ENCODE peak calls at places on chromosomes 16 and 17, in six cellular contexts. One of them, this sample, is unnamed.

GRCh38 chr17:12959441-12959840 is 58.4 kb downstream of the ELAC2 start:
- DNase-seq in Peyer's patch: no peak
- DNase-seq in heart right ventricle: no peak
- DNase-seq in neuronal stem cell: no peak
- DNase-seq in left ventricle myocardium inferior: no peak
- DNase-seq in lower lobe of right lung: no peak
- DNase-seq in this sample: no peak

GRCh38 chr16:79839851-79840321 is 239.3 kb upstream of the MAF start:
- DNase-seq in Peyer's patch: no peak
- DNase-seq in heart right ventricle: no peak
- DNase-seq in neuronal stem cell: no peak
- DNase-seq in left ventricle myocardium inferior: peak; percentile 38
- DNase-seq in lower lobe of right lung: no peak
- DNase-seq in this sample: no peak

GRCh38 chr16:56919099-56919800 is 12.7 kb upstream of the HERPUD1 start:
- DNase-seq in Peyer's patch: no peak
- DNase-seq in heart right ventricle: no peak
- DNase-seq in neuronal stem cell: no peak
- DNase-seq in left ventricle myocardium inferior: no peak
- DNase-seq in lower lobe of right lung: no peak
- DNase-seq in this sample: no peak

GRCh38 chr17:49618112-49618611 is 42.5 kb downstream of the NXPH3 start:
- DNase-seq in Peyer's patch: no peak
- DNase-seq in heart right ventricle: no peak
- DNase-seq in neuronal stem cell: no peak
- DNase-seq in left ventricle myocardium inferior: no peak
- DNase-seq in lower lobe of right lung: no peak
- DNase-seq in this sample: no peak

GRCh38 chr17:28978016-28978415 is 26.7 kb upstream of the PHF12 start:
- DNase-seq in Peyer's patch: no peak
- DNase-seq in heart right ventricle: no peak
- DNase-seq in neuronal stem cell: no peak
- DNase-seq in left ventricle myocardium inferior: no peak
- DNase-seq in lower lobe of right lung: no peak
- DNase-seq in this sample: no peak

GRCh38 chr16:86984975-86985655 is 332.1 kb downstream of the C16orf95 start:
- DNase-seq in Peyer's patch: no peak
- DNase-seq in heart right ventricle: peak; percentile 60
- DNase-seq in neuronal stem cell: no peak
- DNase-seq in left ventricle myocardium inferior: peak; percentile 75
- DNase-seq in lower lobe of right lung: no peak
- DNase-seq in this sample: no peak

GRCh38 chr16:1285669-1286491 is 23.6 kb upstream of the UBE2I start:
- DNase-seq in Peyer's patch: no peak
- DNase-seq in heart right ventricle: no peak
- DNase-seq in neuronal stem cell: no peak
- DNase-seq in left ventricle myocardium inferior: no peak
- DNase-seq in lower lobe of right lung: no peak
- DNase-seq in this sample: no peak

GRCh38 chr17:18115517-18115916 is 7.0 kb downstream of the MYO15A start:
- DNase-seq in Peyer's patch: no peak
- DNase-seq in heart right ventricle: no peak
- DNase-seq in neuronal stem cell: no peak
- DNase-seq in left ventricle myocardium inferior: no peak
- DNase-seq in lower lobe of right lung: no peak
- DNase-seq in this sample: no peak

GRCh38 chr16:56682703-56683397 is 580 bp downstream of the MT1X start:
- DNase-seq in Peyer's patch: no peak
- DNase-seq in heart right ventricle: no peak
- DNase-seq in neuronal stem cell: no peak
- DNase-seq in left ventricle myocardium inferior: no peak
- DNase-seq in lower lobe of right lung: no peak
- DNase-seq in this sample: no peak

GRCh38 chr16:53067675-53068074 is 12.9 kb downstream of the CHD9 start:
- DNase-seq in Peyer's patch: no peak
- DNase-seq in heart right ventricle: no peak
- DNase-seq in neuronal stem cell: no peak
- DNase-seq in left ventricle myocardium inferior: no peak
- DNase-seq in lower lobe of right lung: no peak
- DNase-seq in this sample: no peak

GRCh38 chr16:53073053-53073452 is 18.3 kb downstream of the CHD9 start:
- DNase-seq in Peyer's patch: no peak
- DNase-seq in heart right ventricle: no peak
- DNase-seq in neuronal stem cell: no peak
- DNase-seq in left ventricle myocardium inferior: no peak
- DNase-seq in lower lobe of right lung: no peak
- DNase-seq in this sample: no peak

GRCh38 chr16:53071748-53072301 is 17.0 kb downstream of the CHD9 start:
- DNase-seq in Peyer's patch: peak; percentile 45
- DNase-seq in heart right ventricle: peak; percentile 85
- DNase-seq in neuronal stem cell: no peak
- DNase-seq in left ventricle myocardium inferior: peak; percentile 88
- DNase-seq in lower lobe of right lung: peak; percentile 63
- DNase-seq in this sample: peak; percentile 64

GRCh38 chr16:53068423-53068833 is 13.6 kb downstream of the CHD9 start:
- DNase-seq in Peyer's patch: peak; percentile 72
- DNase-seq in heart right ventricle: no peak
- DNase-seq in neuronal stem cell: no peak
- DNase-seq in left ventricle myocardium inferior: no peak
- DNase-seq in lower lobe of right lung: no peak
- DNase-seq in this sample: no peak

DNA sequence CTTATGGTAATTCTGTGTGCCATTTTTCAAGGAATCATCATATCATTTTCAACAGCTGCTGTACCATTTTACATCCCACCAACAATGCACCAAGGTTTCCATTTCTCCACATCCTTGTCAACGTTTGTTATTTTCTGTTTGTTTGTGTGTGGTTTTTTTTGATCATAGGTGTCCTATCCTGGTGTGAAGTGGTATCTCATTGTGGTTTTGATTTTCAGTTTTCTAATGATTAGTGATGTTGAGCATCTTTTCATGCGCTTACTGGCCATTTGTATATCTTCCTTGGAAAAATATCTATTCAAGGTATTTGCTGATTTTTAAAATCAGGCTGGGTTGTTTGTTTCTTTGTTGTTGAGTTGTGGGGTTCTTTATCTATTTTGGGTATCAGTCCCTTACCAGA is 15.0 kb downstream of the CHD9 start:
- DNase-seq in Peyer's patch: no peak
- DNase-seq in heart right ventricle: no peak
- DNase-seq in neuronal stem cell: no peak
- DNase-seq in left ventricle myocardium inferior: no peak
- DNase-seq in lower lobe of right lung: no peak
- DNase-seq in this sample: no peak
- H3K27ac ChIP-seq in Peyer's patch: no peak overlapping the region
- H3K27ac ChIP-seq in heart right ventricle: no peak overlapping the region
- H3K27ac ChIP-seq in neuronal stem cell: no peak overlapping the region
- H3K27ac ChIP-seq in left ventricle myocardium inferior: peak overlapping the region; percentile 85
- H3K27ac ChIP-seq in lower lobe of right lung: no peak overlapping the region
- H3K27ac ChIP-seq in this sample: no peak overlapping the region

GRCh38 chr17:3960764-3961163 is 3.5 kb downstream of the ATP2A3 start:
- DNase-seq in Peyer's patch: no peak
- DNase-seq in heart right ventricle: no peak
- DNase-seq in neuronal stem cell: no peak
- DNase-seq in left ventricle myocardium inferior: no peak
- DNase-seq in lower lobe of right lung: peak; percentile 68
- DNase-seq in this sample: peak; percentile 45
- H3K4me3 ChIP-seq in Peyer's patch: peak overlapping the region; percentile 98
- H3K4me3 ChIP-seq in heart right ventricle: no peak overlapping the region
- H3K4me3 ChIP-seq in neuronal stem cell: no peak overlapping the region
- H3K4me3 ChIP-seq in left ventricle myocardium inferior: peak overlapping the region; percentile 27
- H3K4me3 ChIP-seq in lower lobe of right lung: no peak overlapping the region
- H3K4me3 ChIP-seq in this sample: no peak overlapping the region

DNA sequence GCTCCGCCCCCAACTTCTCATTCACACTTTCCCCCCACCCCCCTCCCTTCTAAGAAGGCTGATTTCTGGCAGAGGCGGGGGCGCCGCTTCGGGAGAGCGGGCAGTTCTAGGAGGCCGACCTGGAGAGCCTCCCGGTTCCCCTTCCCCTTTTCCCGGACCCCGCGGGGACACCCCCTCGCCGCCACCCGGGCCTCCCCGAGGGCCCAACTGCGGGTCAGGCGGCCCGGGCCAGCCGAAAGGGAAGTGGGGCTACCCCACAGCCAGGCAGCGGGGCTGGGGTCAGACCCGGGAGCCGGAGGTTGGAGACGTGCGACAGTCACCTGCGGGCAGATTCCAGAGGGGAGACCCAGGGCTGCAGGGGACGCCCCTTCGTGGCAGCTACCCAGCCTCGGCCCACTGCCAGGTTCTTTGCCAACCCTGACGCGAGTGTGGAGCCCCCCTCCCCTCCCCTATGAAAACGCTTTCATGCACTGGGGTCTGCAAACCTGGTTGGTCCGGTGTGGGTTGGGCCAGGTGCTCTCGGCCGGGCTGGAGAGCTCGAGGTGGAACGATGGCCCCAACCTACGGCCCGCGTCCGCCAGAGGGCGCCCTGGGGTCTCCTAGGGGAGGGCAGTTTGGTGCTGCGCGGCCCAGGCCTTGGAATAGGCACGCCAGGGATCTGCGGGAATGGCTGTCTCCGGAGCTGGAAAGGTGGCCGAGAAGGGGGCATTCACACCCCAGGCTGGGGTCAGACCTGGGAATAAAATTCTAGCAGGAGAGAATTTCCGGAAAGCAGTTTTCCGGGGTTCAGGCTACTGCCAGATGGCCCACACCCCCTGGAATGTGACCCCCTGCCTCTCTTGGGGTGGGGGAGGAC is 722 bp upstream of the SOCS3 start:
- DNase-seq in Peyer's patch: peak; percentile 93
- DNase-seq in heart right ventricle: peak; percentile 97
- DNase-seq in neuronal stem cell: peak; percentile 91
- DNase-seq in left ventricle myocardium inferior: peak; percentile 92
- DNase-seq in lower lobe of right lung: peak; percentile 97
- DNase-seq in this sample: peak; percentile 97
- H3K4me1 ChIP-seq in Peyer's patch: peaks cover 16% of the 10 kb centered on the region
- H3K4me1 ChIP-seq in heart right ventricle: peaks cover 15% of the 10 kb centered on the region
- H3K4me1 ChIP-seq in neuronal stem cell: peaks cover 52% of the 10 kb centered on the region
- H3K4me1 ChIP-seq in left ventricle myocardium inferior: peaks cover 58% of the 10 kb centered on the region
- H3K4me1 ChIP-seq in lower lobe of right lung: peaks cover 56% of the 10 kb centered on the region
- H3K4me1 ChIP-seq in this sample: peaks cover 18% of the 10 kb centered on the region

DNA sequence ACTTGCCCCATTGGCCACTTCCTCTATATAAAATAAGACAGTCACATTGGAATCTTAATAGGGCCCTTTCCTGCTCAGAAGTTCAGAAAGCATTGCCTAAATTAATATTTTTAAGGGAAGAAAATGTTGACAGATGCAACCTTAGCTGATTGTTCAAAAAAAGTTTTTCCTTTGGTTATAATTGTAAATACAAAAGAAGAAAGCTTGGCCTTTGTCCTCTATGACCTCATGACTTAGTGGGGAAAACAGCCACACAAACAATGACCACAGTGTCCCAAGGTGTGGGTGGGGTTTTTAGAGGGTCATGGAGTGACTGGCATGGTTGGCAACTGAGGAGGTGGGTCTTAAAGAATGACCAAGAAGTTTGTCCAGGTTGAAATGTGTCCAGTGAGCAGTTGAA is 11.7 kb upstream of the RAB11FIP4 start:
- DNase-seq in Peyer's patch: no peak
- DNase-seq in heart right ventricle: no peak
- DNase-seq in neuronal stem cell: no peak
- DNase-seq in left ventricle myocardium inferior: no peak
- DNase-seq in lower lobe of right lung: no peak
- DNase-seq in this sample: no peak
- H3K27ac ChIP-seq in Peyer's patch: no peak overlapping the region
- H3K27ac ChIP-seq in heart right ventricle: no peak overlapping the region
- H3K27ac ChIP-seq in neuronal stem cell: no peak overlapping the region
- H3K27ac ChIP-seq in left ventricle myocardium inferior: no peak overlapping the region
- H3K27ac ChIP-seq in lower lobe of right lung: no peak overlapping the region
- H3K27ac ChIP-seq in this sample: no peak overlapping the region

This sample was measured in psoas muscle.